ENCODE peak calls at places on chromosomes 4 and X, in seven cellular contexts. C, U, Z, S, O, W and Q are unnamed samples.

GRCh38 chr4:4685810-4686209 is 144.0 kb upstream of the STX18 start:
- DNase-seq in W (no peak), U (no peak), O (no peak), C (no peak), Z (no peak), S (no peak), Q (no peak)

GRCh38 chr4:54954656-54955388 is 170.6 kb downstream of the KDR start:
- DNase-seq in U (no peak), W (no peak), S (no peak), Z (no peak), C (no peak), O (no peak), Q (no peak)

GRCh38 chr4:142534994-142535393 is 311.1 kb downstream of the INPP4B start:
- DNase-seq in U (no peak), S (peak; percentile 91), O (no peak), Z (no peak), W (peak; percentile 45), C (no peak), Q (no peak)

GRCh38 chrX:9456250-9457074 is 8.4 kb upstream of the TBL1X start:
- DNase-seq in W (no peak), O (peak; percentile 28), Z (no peak), U (no peak), C (no peak), S (peak; percentile 11), Q (no peak)

GRCh38 chr4:76665139-76665538 is 230.1 kb downstream of the SHROOM3 start:
- DNase-seq in U (no peak), C (no peak), W (peak; percentile 43), Z (no peak), O (no peak), S (peak; percentile 97), Q (no peak)

GRCh38 chr4:145061325-145061920 is 36.6 kb downstream of the ANAPC10 start:
- DNase-seq in O (peak; percentile 81), Z (no peak), S (peak; percentile 77), C (no peak), W (peak; percentile 67), U (peak; percentile 61), Q (peak; percentile 55)

GRCh38 chr4:95439896-95440295 is 108.9 kb downstream of the UNC5C start:
- DNase-seq in C (no peak), Z (no peak), O (no peak), W (no peak), S (no peak), U (no peak), Q (no peak)

GRCh38 chrX:130110379-130111219 is at the start of gene ELF4:
- DNase-seq in U (peak; percentile 44), C (no peak), O (peak; percentile 55), W (peak; percentile 37), S (peak; percentile 68), Z (no peak), Q (peak; percentile 77)

GRCh38 chr4:189202869-189203271 is 737.8 kb upstream of the FRG1 start:
- DNase-seq in U (peak; percentile 2), S (peak; percentile 4), O (peak; percentile 73), Z (no peak), W (peak; percentile 89), C (no peak), Q (peak; percentile 32)

GRCh38 chr4:182190306-182190705 is 52.9 kb upstream of the TENM3 start:
- DNase-seq in C (no peak), O (peak; percentile 34), S (no peak), Z (no peak), W (no peak), U (no peak), Q (no peak)

GRCh38 chrX:6021316-6022091 is 207.2 kb downstream of the NLGN4X start:
- DNase-seq in Z (peak; percentile 47), O (no peak), W (peak; percentile 0), C (no peak), S (peak; percentile 58), U (peak; percentile 69), Q (peak; percentile 52)

GRCh38 chr4:186204103-186204559 is 12.8 kb downstream of the CYP4V2 start:
- DNase-seq in W (peak; percentile 85), U (peak; percentile 52), Z (no peak), O (peak; percentile 81), S (no peak), C (no peak), Q (no peak)

GRCh38 chrX:10685923-10686595 is 65.7 kb upstream of the MID1 start:
- DNase-seq in U (no peak), W (peak; percentile 25), Z (no peak), S (peak; percentile 56), C (no peak), O (no peak), Q (no peak)

GRCh38 chr4:4852591-4853362 is 6.7 kb upstream of the MSX1 start:
- DNase-seq in U (peak; percentile 84), Z (peak; percentile 72), O (peak; percentile 38), C (no peak), W (peak; percentile 76), S (no peak), Q (peak; percentile 78)

GRCh38 chr4:145589923-145590702 is 29.1 kb upstream of the MMAA start:
- DNase-seq in U (no peak), W (no peak), Z (no peak), O (no peak), C (no peak), S (peak; percentile 50), Q (no peak)

GRCh38 chr4:152628128-152628527 is 51.7 kb downstream of the TMEM154 start:
- DNase-seq in W (no peak), U (no peak), O (no peak), C (no peak), S (no peak), Z (no peak), Q (no peak)

GRCh38 chr4:25330905-25331816 is 18.6 kb downstream of the ZCCHC4 start:
- DNase-seq in Z (no peak), W (no peak), U (no peak), S (no peak), C (no peak), O (peak; percentile 23), Q (no peak)

GRCh38 chrX:94961730-94962129 is 1287.7 kb downstream of the FAM133A start:
- DNase-seq in U (no peak), Z (no peak), W (no peak), S (no peak), O (no peak), C (no peak), Q (no peak)

GRCh38 chr4:186265683-186266648 is at the start of gene F11:
- DNase-seq in Z (peak; percentile 66), W (no peak), C (no peak), S (no peak), U (peak; percentile 63), O (no peak), Q (peak; percentile 25)

DNA sequence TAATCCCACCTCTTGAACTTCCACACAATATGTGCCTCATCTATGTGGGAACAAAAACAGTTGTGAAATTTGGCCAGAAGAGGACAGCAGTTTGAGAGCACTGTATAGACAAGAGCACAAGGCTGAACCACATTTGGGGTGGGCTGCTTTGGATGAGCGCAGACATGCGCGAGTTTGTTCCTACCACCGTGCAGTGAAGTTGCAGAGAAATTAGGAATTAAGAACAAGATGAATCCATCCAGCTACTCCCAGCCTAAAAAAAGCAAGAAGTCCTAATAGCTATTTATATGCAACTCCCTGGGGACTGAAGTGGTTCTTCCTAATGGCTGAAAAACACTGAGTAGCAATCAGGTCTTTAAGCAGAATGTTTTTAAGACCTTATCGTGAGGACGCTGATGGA is 1.0 kb downstream of the GAB3 start:
- DNase-seq in C (no peak), O (no peak), W (no peak), U (no peak), S (no peak), Z (no peak), Q (no peak)
- H3K27ac ChIP-seq in C (no peak overlapping the region), O (no peak overlapping the region), W (no peak overlapping the region), U (no peak overlapping the region), S (no peak overlapping the region), Z (no peak overlapping the region), Q (no peak overlapping the region)

GRCh38 chr4:84235545-84235944 is 263.5 kb downstream of the NKX6-1 start:
- DNase-seq in W (no peak), U (no peak), Z (no peak), C (peak; percentile 68), S (no peak), O (no peak), Q (no peak)

GRCh38 chr4:84232311-84233095 is 266.6 kb downstream of the NKX6-1 start:
- DNase-seq in S (no peak), U (no peak), C (no peak), W (no peak), Z (no peak), O (peak; percentile 14), Q (no peak)

GRCh38 chr4:84237008-84237407 is 262.1 kb downstream of the NKX6-1 start:
- DNase-seq in C (no peak), S (peak; percentile 5), Z (no peak), W (no peak), U (no peak), O (peak; percentile 11), Q (no peak)

GRCh38 chr4:84238247-84239090 is 260.6 kb downstream of the NKX6-1 start:
- DNase-seq in C (no peak), W (peak; percentile 21), S (peak; percentile 64), U (no peak), Z (no peak), O (peak; percentile 66), Q (no peak)

GRCh38 chr4:84235131-84235530 is 264.0 kb downstream of the NKX6-1 start:
- DNase-seq in C (no peak), Z (no peak), U (peak; percentile 33), O (no peak), W (no peak), S (no peak), Q (no peak)
- H3K4me2 ChIP-seq in C (no peak overlapping the region), Z (no peak overlapping the region), U (no peak overlapping the region), O (no peak overlapping the region), W (no peak overlapping the region), S (no peak overlapping the region), Q (no peak overlapping the region)

GRCh38 chrX:111088628-111089027 is 7.4 kb upstream of the PAK3 start:
- DNase-seq in Z (no peak), O (no peak), U (no peak), C (no peak), W (no peak), S (no peak), Q (no peak)

GRCh38 chrX:111086521-111087127 is 9.4 kb upstream of the PAK3 start:
- DNase-seq in U (peak; percentile 56), S (no peak), O (no peak), W (no peak), C (no peak), Z (no peak), Q (no peak)

DNA sequence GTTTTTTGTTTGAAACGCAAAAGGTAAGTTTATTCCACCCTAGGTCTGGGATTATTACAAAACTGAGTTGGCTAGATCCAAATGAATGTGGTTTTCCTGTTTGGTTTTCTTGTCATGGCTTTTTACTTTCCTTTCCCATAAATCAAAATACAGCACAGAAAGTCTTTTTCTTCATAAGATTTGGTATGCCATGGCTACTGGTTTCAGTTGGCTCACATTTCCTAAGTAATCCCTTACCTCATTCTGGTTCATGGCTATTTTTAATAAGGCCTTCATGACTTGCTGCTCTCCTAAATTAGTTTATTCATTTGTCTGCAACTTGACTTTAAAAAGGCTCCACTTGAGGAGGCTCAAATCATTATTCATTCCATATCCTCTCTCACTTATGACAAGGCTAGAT is 12.9 kb upstream of the PAK3 start:
- DNase-seq in O (no peak), Z (no peak), S (no peak), C (no peak), W (no peak), U (no peak), Q (no peak)
- H3K27me3 ChIP-seq in O (no peaks in the 10 kb centered on the region), Z (no peaks in the 10 kb centered on the region), S (no peaks in the 10 kb centered on the region), C (peaks cover 3% of the 10 kb centered on the region), W (peaks cover 12% of the 10 kb centered on the region), U (no peaks in the 10 kb centered on the region), Q (peaks cover 17% of the 10 kb centered on the region)

DNA sequence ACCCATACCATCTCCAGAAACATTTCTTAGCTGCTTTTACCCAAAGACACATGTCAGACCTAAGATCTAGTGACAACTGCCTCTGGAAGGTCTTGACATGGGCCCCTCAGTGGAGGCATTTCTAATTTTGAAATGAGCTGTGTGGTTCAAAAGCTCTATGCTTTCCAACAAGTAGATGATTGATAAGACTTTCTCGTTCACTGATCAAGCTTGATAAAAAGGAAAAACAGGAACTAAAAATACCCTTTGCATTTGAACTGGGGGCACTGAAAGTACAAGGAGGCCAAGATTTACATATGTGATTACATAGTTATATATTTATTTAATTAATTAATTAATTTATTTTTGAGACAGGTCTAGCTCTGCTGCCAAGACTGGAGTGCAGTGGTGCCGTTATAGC is 61.3 kb upstream of the SCOC start:
- DNase-seq in O (no peak), U (no peak), W (no peak), Z (no peak), C (no peak), S (no peak), Q (no peak)
- H3K27ac ChIP-seq in O (no peak overlapping the region), U (no peak overlapping the region), W (no peak overlapping the region), Z (no peak overlapping the region), C (no peak overlapping the region), S (no peak overlapping the region), Q (no peak overlapping the region)